ENCODE peak calls at places on chromosomes 16 and 17, in four cellular contexts. X is endothelial cell of umbilical vein, A is fibroblast of lung, F is heart left ventricle. C is an unnamed sample.
A peak's percentile ranks its signal among the peaks of the same experiment; 100 is the strongest.

GRCh38 chr16:84633622-84634021 is 14.7 kb upstream of the KLHL36 start:
- DNase-seq in A (no peak), F (peak; percentile 74), X (no peak), C (peak; percentile 59)

GRCh38 chr16:4116328-4117249 is at the start of gene ADCY9:
- DNase-seq in X (peak; percentile 47), A (peak; percentile 84), F (peak; percentile 85), C (peak; percentile 80)

GRCh38 chr17:40490982-40491381 is 10.4 kb downstream of the TNS4 start:
- DNase-seq in X (no peak), F (no peak), A (no peak), C (no peak)

GRCh38 chr17:6797718-6798351 is 21.8 kb downstream of the FBXO39 start:
- DNase-seq in A (no peak), F (no peak), X (no peak), C (no peak)

GRCh38 chr17:83100220-83100852 is 20.9 kb downstream of the METRNL start:
- DNase-seq in X (no peak), A (no peak), F (no peak), C (peak; percentile 85)

GRCh38 chr16:87984868-87985267 is 33.6 kb downstream of the BANP start:
- DNase-seq in X (no peak), A (no peak), F (no peak), C (no peak)

GRCh38 chr16:88331989-88332920 is 50.5 kb upstream of the ZNF469 start:
- DNase-seq in X (peak; percentile 89), A (peak; percentile 100), F (no peak), C (no peak)

GRCh38 chr17:28500712-28501379 is 5.3 kb upstream of the FOXN1 start:
- DNase-seq in A (no peak), F (no peak), X (no peak), C (peak; percentile 28)

GRCh38 chr17:38403491-38403890 is 24.8 kb upstream of the ARHGAP23 start:
- DNase-seq in F (no peak), A (peak; percentile 27), X (no peak), C (no peak)

GRCh38 chr17:61837175-61838051 is 25.9 kb downstream of the BRIP1 start:
- DNase-seq in X (peak; percentile 76), A (peak; percentile 56), F (peak; percentile 15), C (no peak)

GRCh38 chr17:9228408-9229159 is 207.3 kb downstream of the NTN1 start:
- DNase-seq in A (peak; percentile 98), F (no peak), X (no peak), C (no peak)

GRCh38 chr16:9090101-9090959 is 1.1 kb upstream of the HAPSTR1 start:
- DNase-seq in F (peak; percentile 40), A (peak; percentile 37), X (peak; percentile 30), C (peak; percentile 37)

GRCh38 chr17:2123467-2124251 is 68.8 kb downstream of the HIC1 start:
- DNase-seq in A (peak; percentile 65), X (peak; percentile 55), F (peak; percentile 21), C (no peak)

GRCh38 chr17:55332296-55333041 is 67.7 kb downstream of the HLF start:
- DNase-seq in F (no peak), X (no peak), A (peak; percentile 16), C (peak; percentile 74)

GRCh38 chr17:79808763-79809529 is 12.1 kb upstream of the CBX8 start:
- DNase-seq in X (no peak), A (no peak), F (no peak), C (peak; percentile 42)

GRCh38 chr16:35221482-35222185 is 1762.2 kb downstream of the TP53TG3F start:
- DNase-seq in F (no peak), A (no peak), X (no peak), C (peak; percentile 49)

GRCh38 chr16:16033208-16033717 is 83.8 kb downstream of the ABCC1 start:
- DNase-seq in X (no peak), F (no peak), A (no peak), C (no peak)

GRCh38 chr16:75919664-75920063 is 193.4 kb upstream of the CPHXL start:
- DNase-seq in X (no peak), A (peak; percentile 8), F (no peak), C (no peak)

GRCh38 chr16:88303890-88304819 is 78.6 kb upstream of the ZNF469 start:
- DNase-seq in A (peak; percentile 98), F (no peak), X (no peak), C (no peak)

GRCh38 chr17:43908111-43908721 is 880 bp upstream of the MPP2 start:
- DNase-seq in F (peak; percentile 74), A (peak; percentile 65), X (no peak), C (peak; percentile 61)

GRCh38 chr16:48206594-48207242 is 37.4 kb upstream of the LONP2 start:
- DNase-seq in A (no peak), F (no peak), X (no peak), C (no peak)

GRCh38 chr17:30093463-30094147 is 23.0 kb upstream of the NSRP1 start:
- DNase-seq in X (peak; percentile 72), F (peak; percentile 23), A (peak; percentile 39), C (no peak)

GRCh38 chr16:57758331-57759117 is 23.0 kb downstream of the KATNB1 start:
- DNase-seq in X (no peak), F (no peak), A (no peak), C (no peak)

GRCh38 chr16:9954181-9954580 is 228.0 kb downstream of the GRIN2A start:
- DNase-seq in X (no peak), F (no peak), A (no peak), C (no peak)

GRCh38 chr16:4283939-4284338 is 11.1 kb upstream of the TFAP4 start:
- DNase-seq in A (peak; percentile 43), X (no peak), F (no peak), C (no peak)

GRCh38 chr16:85611455-85612190 is 1.5 kb upstream of the GSE1 start:
- DNase-seq in X (peak; percentile 35), F (peak; percentile 88), A (peak; percentile 76), C (peak; percentile 96)

GRCh38 chr17:72189781-72190593 is 69.2 kb downstream of the SOX9 start:
- DNase-seq in X (no peak), F (no peak), A (peak; percentile 61), C (no peak)

GRCh38 chr17:60969500-60970037 is 291.9 kb downstream of the BCAS3 start:
- DNase-seq in X (no peak), F (no peak), A (no peak), C (no peak)